ENCODE peak calls at places on chromosome 5, in eight cellular contexts. One of them, this sample, is unnamed.

GRCh38 chr5:122180863-122181519 is 51.6 kb downstream of the ZNF474 start:
- DNase-seq in neuronal stem cell: no peak
- DNase-seq in NCI-H524: no peak
- DNase-seq in GM06990: no peak
- DNase-seq in prostate gland: no peak
- DNase-seq in pons: no peak
- DNase-seq in AG08395: peak
- DNase-seq in stimulated activated CD4-positive, alpha-beta T cell treated with anti-CD3 and anti-CD28 coated beads, Interleukin-2, amount 100 ng/mL, for 48 hours: no peak
- DNase-seq in this sample: no peak

GRCh38 chr5:106258591-106259125 is 1412.1 kb downstream of the EFNA5 start:
- DNase-seq in neuronal stem cell: no peak
- DNase-seq in NCI-H524: no peak
- DNase-seq in GM06990: no peak
- DNase-seq in prostate gland: no peak
- DNase-seq in pons: no peak
- DNase-seq in AG08395: peak
- DNase-seq in stimulated activated CD4-positive, alpha-beta T cell treated with anti-CD3 and anti-CD28 coated beads, Interleukin-2, amount 100 ng/mL, for 48 hours: no peak
- DNase-seq in this sample: no peak

GRCh38 chr5:108148715-108149139 is 233.2 kb downstream of the FBXL17 start:
- DNase-seq in neuronal stem cell: no peak
- DNase-seq in NCI-H524: peak
- DNase-seq in GM06990: no peak
- DNase-seq in prostate gland: no peak
- DNase-seq in pons: no peak
- DNase-seq in AG08395: peak
- DNase-seq in stimulated activated CD4-positive, alpha-beta T cell treated with anti-CD3 and anti-CD28 coated beads, Interleukin-2, amount 100 ng/mL, for 48 hours: no peak
- DNase-seq in this sample: no peak

GRCh38 chr5:106116682-106117081 is 1554.1 kb downstream of the EFNA5 start:
- DNase-seq in neuronal stem cell: no peak
- DNase-seq in NCI-H524: no peak
- DNase-seq in GM06990: no peak
- DNase-seq in prostate gland: no peak
- DNase-seq in pons: no peak
- DNase-seq in AG08395: no peak
- DNase-seq in stimulated activated CD4-positive, alpha-beta T cell treated with anti-CD3 and anti-CD28 coated beads, Interleukin-2, amount 100 ng/mL, for 48 hours: no peak
- DNase-seq in this sample: no peak

GRCh38 chr5:34627794-34628193 is 28.3 kb upstream of the RAI14 start:
- DNase-seq in neuronal stem cell: no peak
- DNase-seq in NCI-H524: no peak
- DNase-seq in GM06990: no peak
- DNase-seq in prostate gland: no peak
- DNase-seq in pons: no peak
- DNase-seq in AG08395: peak
- DNase-seq in stimulated activated CD4-positive, alpha-beta T cell treated with anti-CD3 and anti-CD28 coated beads, Interleukin-2, amount 100 ng/mL, for 48 hours: no peak
- DNase-seq in this sample: no peak

GRCh38 chr5:138901716-138902115 is 26.6 kb upstream of the LRRTM2 start:
- DNase-seq in neuronal stem cell: no peak
- DNase-seq in NCI-H524: no peak
- DNase-seq in GM06990: no peak
- DNase-seq in prostate gland: no peak
- DNase-seq in pons: peak
- DNase-seq in AG08395: no peak
- DNase-seq in stimulated activated CD4-positive, alpha-beta T cell treated with anti-CD3 and anti-CD28 coated beads, Interleukin-2, amount 100 ng/mL, for 48 hours: no peak
- DNase-seq in this sample: no peak

GRCh38 chr5:147190236-147190815 is 44.5 kb upstream of the STK32A start:
- DNase-seq in neuronal stem cell: no peak
- DNase-seq in NCI-H524: peak
- DNase-seq in GM06990: no peak
- DNase-seq in prostate gland: no peak
- DNase-seq in pons: peak
- DNase-seq in AG08395: peak
- DNase-seq in stimulated activated CD4-positive, alpha-beta T cell treated with anti-CD3 and anti-CD28 coated beads, Interleukin-2, amount 100 ng/mL, for 48 hours: no peak
- DNase-seq in this sample: no peak

GRCh38 chr5:82594097-82594496 is 315.9 kb upstream of the RPS23 start:
- DNase-seq in neuronal stem cell: no peak
- DNase-seq in NCI-H524: no peak
- DNase-seq in GM06990: no peak
- DNase-seq in prostate gland: no peak
- DNase-seq in pons: no peak
- DNase-seq in AG08395: no peak
- DNase-seq in stimulated activated CD4-positive, alpha-beta T cell treated with anti-CD3 and anti-CD28 coated beads, Interleukin-2, amount 100 ng/mL, for 48 hours: no peak
- DNase-seq in this sample: no peak

GRCh38 chr5:93909356-93909755 is 168.0 kb upstream of the POU5F2 start:
- DNase-seq in neuronal stem cell: no peak
- DNase-seq in NCI-H524: peak
- DNase-seq in GM06990: no peak
- DNase-seq in prostate gland: no peak
- DNase-seq in pons: no peak
- DNase-seq in AG08395: no peak
- DNase-seq in stimulated activated CD4-positive, alpha-beta T cell treated with anti-CD3 and anti-CD28 coated beads, Interleukin-2, amount 100 ng/mL, for 48 hours: no peak
- DNase-seq in this sample: no peak

GRCh38 chr5:169686137-169686536 is 49.1 kb downstream of the DOCK2 start:
- DNase-seq in neuronal stem cell: no peak
- DNase-seq in NCI-H524: peak
- DNase-seq in GM06990: peak
- DNase-seq in prostate gland: no peak
- DNase-seq in pons: no peak
- DNase-seq in AG08395: no peak
- DNase-seq in stimulated activated CD4-positive, alpha-beta T cell treated with anti-CD3 and anti-CD28 coated beads, Interleukin-2, amount 100 ng/mL, for 48 hours: no peak
- DNase-seq in this sample: no peak

GRCh38 chr5:87340716-87341115 is 72.0 kb downstream of the CCNH start:
- DNase-seq in neuronal stem cell: no peak
- DNase-seq in NCI-H524: no peak
- DNase-seq in GM06990: peak
- DNase-seq in prostate gland: no peak
- DNase-seq in pons: peak
- DNase-seq in AG08395: no peak
- DNase-seq in stimulated activated CD4-positive, alpha-beta T cell treated with anti-CD3 and anti-CD28 coated beads, Interleukin-2, amount 100 ng/mL, for 48 hours: no peak
- DNase-seq in this sample: no peak

GRCh38 chr5:60102961-60103683 is 209.6 kb upstream of the PDE4D start:
- DNase-seq in neuronal stem cell: no peak
- DNase-seq in NCI-H524: no peak
- DNase-seq in GM06990: no peak
- DNase-seq in prostate gland: no peak
- DNase-seq in pons: no peak
- DNase-seq in AG08395: peak
- DNase-seq in stimulated activated CD4-positive, alpha-beta T cell treated with anti-CD3 and anti-CD28 coated beads, Interleukin-2, amount 100 ng/mL, for 48 hours: no peak
- DNase-seq in this sample: no peak

GRCh38 chr5:141121985-141122384 is 367 bp downstream of the PCDHB4 start:
- DNase-seq in neuronal stem cell: no peak
- DNase-seq in NCI-H524: no peak
- DNase-seq in GM06990: no peak
- DNase-seq in prostate gland: no peak
- DNase-seq in pons: no peak
- DNase-seq in AG08395: no peak
- DNase-seq in stimulated activated CD4-positive, alpha-beta T cell treated with anti-CD3 and anti-CD28 coated beads, Interleukin-2, amount 100 ng/mL, for 48 hours: no peak
- DNase-seq in this sample: no peak

GRCh38 chr5:137735531-137736284 is at the start of gene KLHL3:
- DNase-seq in neuronal stem cell: peak
- DNase-seq in NCI-H524: peak
- DNase-seq in GM06990: peak
- DNase-seq in prostate gland: no peak
- DNase-seq in pons: peak
- DNase-seq in AG08395: peak
- DNase-seq in stimulated activated CD4-positive, alpha-beta T cell treated with anti-CD3 and anti-CD28 coated beads, Interleukin-2, amount 100 ng/mL, for 48 hours: no peak
- DNase-seq in this sample: no peak

GRCh38 chr5:111415053-111415452 is 97.3 kb downstream of the STARD4 start:
- DNase-seq in neuronal stem cell: no peak
- DNase-seq in NCI-H524: no peak
- DNase-seq in GM06990: no peak
- DNase-seq in prostate gland: no peak
- DNase-seq in pons: no peak
- DNase-seq in AG08395: no peak
- DNase-seq in stimulated activated CD4-positive, alpha-beta T cell treated with anti-CD3 and anti-CD28 coated beads, Interleukin-2, amount 100 ng/mL, for 48 hours: no peak
- DNase-seq in this sample: no peak

GRCh38 chr5:112228672-112229071 is 190.4 kb downstream of the EPB41L4A start:
- DNase-seq in neuronal stem cell: no peak
- DNase-seq in NCI-H524: no peak
- DNase-seq in GM06990: no peak
- DNase-seq in prostate gland: peak
- DNase-seq in pons: no peak
- DNase-seq in AG08395: peak
- DNase-seq in stimulated activated CD4-positive, alpha-beta T cell treated with anti-CD3 and anti-CD28 coated beads, Interleukin-2, amount 100 ng/mL, for 48 hours: no peak
- DNase-seq in this sample: peak

GRCh38 chr5:82666312-82666711 is 388.2 kb upstream of the RPS23 start:
- DNase-seq in neuronal stem cell: no peak
- DNase-seq in NCI-H524: no peak
- DNase-seq in GM06990: no peak
- DNase-seq in prostate gland: no peak
- DNase-seq in pons: no peak
- DNase-seq in AG08395: no peak
- DNase-seq in stimulated activated CD4-positive, alpha-beta T cell treated with anti-CD3 and anti-CD28 coated beads, Interleukin-2, amount 100 ng/mL, for 48 hours: no peak
- DNase-seq in this sample: no peak

GRCh38 chr5:134328619-134329018 is 38.4 kb downstream of the CDKL3 start:
- DNase-seq in neuronal stem cell: no peak
- DNase-seq in NCI-H524: no peak
- DNase-seq in GM06990: no peak
- DNase-seq in prostate gland: no peak
- DNase-seq in pons: no peak
- DNase-seq in AG08395: peak
- DNase-seq in stimulated activated CD4-positive, alpha-beta T cell treated with anti-CD3 and anti-CD28 coated beads, Interleukin-2, amount 100 ng/mL, for 48 hours: no peak
- DNase-seq in this sample: no peak

GRCh38 chr5:14595189-14595588 is 13.6 kb downstream of the OTULINL start:
- DNase-seq in neuronal stem cell: no peak
- DNase-seq in NCI-H524: no peak
- DNase-seq in GM06990: no peak
- DNase-seq in prostate gland: no peak
- DNase-seq in pons: peak
- DNase-seq in AG08395: no peak
- DNase-seq in stimulated activated CD4-positive, alpha-beta T cell treated with anti-CD3 and anti-CD28 coated beads, Interleukin-2, amount 100 ng/mL, for 48 hours: no peak
- DNase-seq in this sample: no peak

GRCh38 chr5:146947181-146947941 is 68.8 kb upstream of the PPP2R2B start:
- DNase-seq in neuronal stem cell: peak
- DNase-seq in NCI-H524: peak
- DNase-seq in GM06990: no peak
- DNase-seq in prostate gland: no peak
- DNase-seq in pons: peak
- DNase-seq in AG08395: no peak
- DNase-seq in stimulated activated CD4-positive, alpha-beta T cell treated with anti-CD3 and anti-CD28 coated beads, Interleukin-2, amount 100 ng/mL, for 48 hours: no peak
- DNase-seq in this sample: no peak

GRCh38 chr5:145975361-145976066 is 39.1 kb downstream of the SH3RF2 start:
- DNase-seq in neuronal stem cell: no peak
- DNase-seq in NCI-H524: no peak
- DNase-seq in GM06990: no peak
- DNase-seq in prostate gland: no peak
- DNase-seq in pons: no peak
- DNase-seq in AG08395: no peak
- DNase-seq in stimulated activated CD4-positive, alpha-beta T cell treated with anti-CD3 and anti-CD28 coated beads, Interleukin-2, amount 100 ng/mL, for 48 hours: no peak
- DNase-seq in this sample: no peak

GRCh38 chr5:153809181-153809580 is 229.5 kb downstream of the FAM114A2 start:
- DNase-seq in neuronal stem cell: no peak
- DNase-seq in NCI-H524: no peak
- DNase-seq in GM06990: no peak
- DNase-seq in prostate gland: no peak
- DNase-seq in pons: no peak
- DNase-seq in AG08395: no peak
- DNase-seq in stimulated activated CD4-positive, alpha-beta T cell treated with anti-CD3 and anti-CD28 coated beads, Interleukin-2, amount 100 ng/mL, for 48 hours: no peak
- DNase-seq in this sample: no peak

GRCh38 chr5:134146651-134147544 is 29.9 kb downstream of the SKP1 start:
- DNase-seq in neuronal stem cell: no peak
- DNase-seq in NCI-H524: peak
- DNase-seq in GM06990: no peak
- DNase-seq in prostate gland: no peak
- DNase-seq in pons: no peak
- DNase-seq in AG08395: no peak
- DNase-seq in stimulated activated CD4-positive, alpha-beta T cell treated with anti-CD3 and anti-CD28 coated beads, Interleukin-2, amount 100 ng/mL, for 48 hours: no peak
- DNase-seq in this sample: no peak

GRCh38 chr5:2776338-2777302 is 25.1 kb upstream of the IRX2 start:
- DNase-seq in neuronal stem cell: no peak
- DNase-seq in NCI-H524: no peak
- DNase-seq in GM06990: no peak
- DNase-seq in prostate gland: no peak
- DNase-seq in pons: no peak
- DNase-seq in AG08395: no peak
- DNase-seq in stimulated activated CD4-positive, alpha-beta T cell treated with anti-CD3 and anti-CD28 coated beads, Interleukin-2, amount 100 ng/mL, for 48 hours: no peak
- DNase-seq in this sample: no peak

GRCh38 chr5:137141779-137142178 is 357.3 kb downstream of the SPOCK1 start:
- DNase-seq in neuronal stem cell: no peak
- DNase-seq in NCI-H524: peak
- DNase-seq in GM06990: no peak
- DNase-seq in prostate gland: no peak
- DNase-seq in pons: peak
- DNase-seq in AG08395: peak
- DNase-seq in stimulated activated CD4-positive, alpha-beta T cell treated with anti-CD3 and anti-CD28 coated beads, Interleukin-2, amount 100 ng/mL, for 48 hours: no peak
- DNase-seq in this sample: no peak

This sample was measured in sigmoid colon.